ENCODE peak calls at places on chromosomes 3 and 15, in eight cellular contexts. P, W, R, Z, K, B, F and T are unnamed samples.

GRCh38 chr15:101246824-101247745 is 4.8 kb downstream of the CHSY1 start:
- DNase-seq in P (no peak), W (no peak), R (no peak), Z (no peak), K (no peak), B (no peak), F (no peak), T (no peak)

GRCh38 chr3:126016616-126017015 is 47.6 kb downstream of the ROPN1B start:
- DNase-seq in P (no peak), W (no peak), R (no peak), Z (no peak), K (no peak), B (no peak), F (no peak), T (no peak)

GRCh38 chr15:66269326-66270090 is 16.0 kb upstream of the MEGF11 start:
- DNase-seq in P (no peak), W (no peak), R (peak), Z (no peak), K (no peak), B (no peak), F (no peak), T (no peak)

GRCh38 chr15:48250640-48251076 is 44.6 kb downstream of the SLC12A1 start:
- DNase-seq in P (no peak), W (no peak), R (peak), Z (peak), K (peak), B (no peak), F (peak), T (no peak)

GRCh38 chr3:156474560-156475389 is 80.1 kb downstream of the SSR3 start:
- DNase-seq in P (no peak), W (no peak), R (no peak), Z (peak), K (no peak), B (no peak), F (no peak), T (no peak)

GRCh38 chr3:157174265-157174615 is 14.3 kb upstream of the CCNL1 start:
- DNase-seq in P (no peak), W (no peak), R (no peak), Z (peak), K (no peak), B (no peak), F (no peak), T (no peak)

GRCh38 chr3:112623213-112623612 is 17.7 kb downstream of the CCDC80 start:
- DNase-seq in P (no peak), W (no peak), R (no peak), Z (no peak), K (no peak), B (no peak), F (no peak), T (no peak)

GRCh38 chr15:75659928-75660645 is 12.4 kb downstream of the SNX33 start:
- DNase-seq in P (no peak), W (no peak), R (no peak), Z (no peak), K (no peak), B (no peak), F (no peak), T (no peak)

GRCh38 chr3:187319699-187320302 is 28.3 kb upstream of the MASP1 start:
- DNase-seq in P (peak), W (peak), R (peak), Z (peak), K (peak), B (peak), F (no peak), T (peak)

GRCh38 chr3:52845157-52845556 is 10.3 kb upstream of the MUSTN1 start:
- DNase-seq in P (no peak), W (no peak), R (peak), Z (no peak), K (peak), B (no peak), F (no peak), T (peak)